ENCODE peak calls at places on chromosomes 16 and 17, in six cellular contexts. F, I, R, G, Y and B are unnamed samples.

GRCh38 chr16:28526201-28527099 is 12.3 kb downstream of the NUPR1 start:
- DNase-seq in Y (no peak), F (no peak), I (no peak), R (no peak), G (no peak), B (no peak)

GRCh38 chr16:27677300-27677699 is 127.4 kb downstream of the KATNIP start:
- DNase-seq in I (no peak), Y (no peak), F (no peak), G (no peak), R (no peak), B (no peak)

GRCh38 chr17:18225562-18226283 is at the start of gene LLGL1:
- DNase-seq in G (no peak), Y (no peak), F (no peak), I (no peak), R (no peak), B (no peak)

GRCh38 chr16:50705436-50706110 is 12.2 kb downstream of the NOD2 start:
- DNase-seq in Y (no peak), I (no peak), R (no peak), G (no peak), F (no peak), B (no peak)

GRCh38 chr17:81551458-81552243 is 502 bp downstream of the FAAP100 start:
- DNase-seq in I (peak; percentile 54), G (no peak), R (no peak), F (no peak), Y (no peak), B (peak; percentile 28)

GRCh38 chr17:76480676-76481075 is 13.3 kb downstream of the AANAT start:
- DNase-seq in Y (no peak), G (no peak), I (no peak), F (no peak), R (no peak), B (no peak)

GRCh38 chr17:80805032-80805751 is 186.4 kb upstream of the CHMP6 start:
- DNase-seq in G (no peak), R (no peak), Y (no peak), F (no peak), I (no peak), B (no peak)

GRCh38 chr17:4215882-4216411 is 47.8 kb downstream of the ANKFY1 start:
- DNase-seq in Y (no peak), R (peak; percentile 74), I (no peak), G (no peak), F (no peak), B (no peak)

GRCh38 chr16:74304164-74304834 is 7.7 kb downstream of the PSMD7 start:
- DNase-seq in G (no peak), R (no peak), Y (no peak), I (no peak), F (no peak), B (peak; percentile 30)

GRCh38 chr17:37386462-37386861 is 10.7 kb downstream of the C17orf78 start:
- DNase-seq in F (no peak), G (no peak), I (no peak), Y (no peak), R (no peak), B (no peak)

GRCh38 chr17:73690581-73691135 is 46.4 kb upstream of the SDK2 start:
- DNase-seq in G (no peak), Y (no peak), F (no peak), I (no peak), R (no peak), B (no peak)

GRCh38 chr17:9009737-9010136 is 11.6 kb upstream of the NTN1 start:
- DNase-seq in Y (no peak), I (no peak), F (no peak), R (no peak), G (no peak), B (no peak)

GRCh38 chr17:72120878-72121163 is at the start of gene SOX9:
- DNase-seq in R (peak; percentile 99), G (peak; percentile 89), F (peak; percentile 85), I (peak; percentile 91), Y (no peak), B (peak; percentile 94)

GRCh38 chr17:68057531-68057952 is 22.0 kb downstream of the KPNA2 start:
- DNase-seq in G (no peak), Y (peak; percentile 13), R (peak; percentile 48), F (no peak), I (peak; percentile 35), B (peak; percentile 58)

GRCh38 chr17:81125573-81126081 is 39.7 kb upstream of the PVALEF start:
- DNase-seq in I (no peak), F (no peak), G (no peak), Y (no peak), R (peak; percentile 27), B (peak; percentile 73)

GRCh38 chr17:72392056-72393010 is 271.5 kb downstream of the SOX9 start:
- DNase-seq in I (no peak), R (no peak), Y (no peak), F (no peak), G (no peak), B (no peak)

GRCh38 chr16:10162981-10163380 is 19.2 kb downstream of the GRIN2A start:
- DNase-seq in I (no peak), Y (no peak), G (no peak), R (no peak), F (no peak), B (no peak)

GRCh38 chr16:66871840-66872239 is 8.5 kb upstream of the PDP2 start:
- DNase-seq in F (no peak), Y (no peak), I (peak; percentile 79), G (no peak), R (no peak), B (peak; percentile 10)

GRCh38 chr16:2532494-2533141 is 1.4 kb upstream of the CEMP1 start:
- DNase-seq in F (no peak), R (peak; percentile 86), G (peak; percentile 57), I (peak; percentile 91), Y (peak; percentile 53), B (peak; percentile 79)

GRCh38 chr16:47887496-47887895 is 268.3 kb downstream of the ABCC12 start:
- DNase-seq in Y (no peak), R (peak; percentile 31), G (no peak), I (no peak), F (no peak), B (no peak)

GRCh38 chr16:548586-548985 is 11.6 kb upstream of the PRR35 start:
- DNase-seq in F (no peak), R (no peak), G (no peak), Y (no peak), I (no peak), B (no peak)